ENCODE peak calls at places on chromosome 11, in six cellular contexts. D is colonic mucosa, J is MG63, V is GM23338, X is adipocyte, E is Peyer's patch. Y is an unnamed sample. For H3K36me3, the result is how much of the 10 kb centered on the place peaks cover.

GRCh38 chr11:73945396-73945795 is 5.4 kb upstream of the DNAJB13 start:
- DNase-seq in D (no peak), J (no peak), V (no peak), X (no peak), E (no peak), Y (no peak)

GRCh38 chr11:134522782-134523570 is 110.9 kb upstream of the B3GAT1 start:
- DNase-seq in D (no peak), J (no peak), V (no peak), X (no peak), E (peak), Y (no peak)

GRCh38 chr11:16881074-16881709 is 133.0 kb downstream of the PLEKHA7 start:
- DNase-seq in D (no peak), J (peak), V (peak), X (peak), E (no peak), Y (no peak)

GRCh38 chr11:134038897-134039470 is 29.9 kb upstream of the JAM3 start:
- DNase-seq in D (no peak), J (no peak), V (no peak), X (peak), E (no peak), Y (no peak)

GRCh38 chr11:129955282-129955681 is 47.4 kb downstream of the PRDM10 start:
- DNase-seq in D (no peak), J (no peak), V (no peak), X (no peak), E (no peak), Y (no peak)

GRCh38 chr11:8832571-8833260 is 78.3 kb upstream of the AKIP1 start:
- DNase-seq in D (no peak), J (peak), V (peak), X (peak), E (no peak), Y (no peak)

GRCh38 chr11:111499483-111499882 is 12.7 kb downstream of the BTG4 start:
- DNase-seq in D (no peak), J (no peak), V (no peak), X (no peak), E (no peak), Y (no peak)

GRCh38 chr11:69638941-69639681 is 1.8 kb upstream of the CCND1 start:
- DNase-seq in D (peak), J (peak), V (peak), X (peak), E (peak), Y (peak)

GRCh38 chr11:73792584-73792983 is 4.9 kb downstream of the MRPL48 start:
- DNase-seq in D (no peak), J (no peak), V (no peak), X (no peak), E (no peak), Y (no peak)

GRCh38 chr11:37450613-37451012 is 852.6 kb upstream of the RAG2 start:
- DNase-seq in D (no peak), J (no peak), V (no peak), X (no peak), E (no peak), Y (no peak)

GRCh38 chr11:17535488-17535887 is 8.7 kb downstream of the USH1C start:
- DNase-seq in D (no peak), J (no peak), V (no peak), X (no peak), E (no peak), Y (no peak)

GRCh38 chr11:124473476-124473875 is 28.0 kb upstream of the OR8B8 start:
- DNase-seq in D (no peak), J (no peak), V (no peak), X (no peak), E (no peak), Y (no peak)

GRCh38 chr11:130848361-130849214 is 67.7 kb downstream of the SNX19 start:
- DNase-seq in D (no peak), J (no peak), V (no peak), X (no peak), E (no peak), Y (no peak)

GRCh38 chr11:119100246-119100959 is 1.2 kb downstream of the DPAGT1 start:
- DNase-seq in D (no peak), J (peak), V (peak), X (peak), E (peak), Y (peak)

GRCh38 chr11:65303542-65303941 is 11.1 kb upstream of the CDC42EP2 start:
- DNase-seq in D (no peak), J (no peak), V (no peak), X (no peak), E (no peak), Y (no peak)

GRCh38 chr11:31995031-31995430 is 95.8 kb upstream of the RCN1 start:
- DNase-seq in D (no peak), J (no peak), V (no peak), X (no peak), E (no peak), Y (no peak)

GRCh38 chr11:106496677-106497076 is 419.2 kb downstream of the AASDHPPT start:
- DNase-seq in D (no peak), J (no peak), V (no peak), X (peak), E (no peak), Y (no peak)

GRCh38 chr11:94786264-94787126 is 18.3 kb downstream of the AMOTL1 start:
- DNase-seq in D (no peak), J (no peak), V (peak), X (peak), E (no peak), Y (peak)

GRCh38 chr11:40867991-40868685 is 591.3 kb downstream of the LRRC4C start:
- DNase-seq in D (no peak), J (no peak), V (no peak), X (no peak), E (no peak), Y (peak)
- H3K36me3 ChIP-seq in D (under half), J (under half), V (under half), X (under half), E (under half), Y (under half)

DNA sequence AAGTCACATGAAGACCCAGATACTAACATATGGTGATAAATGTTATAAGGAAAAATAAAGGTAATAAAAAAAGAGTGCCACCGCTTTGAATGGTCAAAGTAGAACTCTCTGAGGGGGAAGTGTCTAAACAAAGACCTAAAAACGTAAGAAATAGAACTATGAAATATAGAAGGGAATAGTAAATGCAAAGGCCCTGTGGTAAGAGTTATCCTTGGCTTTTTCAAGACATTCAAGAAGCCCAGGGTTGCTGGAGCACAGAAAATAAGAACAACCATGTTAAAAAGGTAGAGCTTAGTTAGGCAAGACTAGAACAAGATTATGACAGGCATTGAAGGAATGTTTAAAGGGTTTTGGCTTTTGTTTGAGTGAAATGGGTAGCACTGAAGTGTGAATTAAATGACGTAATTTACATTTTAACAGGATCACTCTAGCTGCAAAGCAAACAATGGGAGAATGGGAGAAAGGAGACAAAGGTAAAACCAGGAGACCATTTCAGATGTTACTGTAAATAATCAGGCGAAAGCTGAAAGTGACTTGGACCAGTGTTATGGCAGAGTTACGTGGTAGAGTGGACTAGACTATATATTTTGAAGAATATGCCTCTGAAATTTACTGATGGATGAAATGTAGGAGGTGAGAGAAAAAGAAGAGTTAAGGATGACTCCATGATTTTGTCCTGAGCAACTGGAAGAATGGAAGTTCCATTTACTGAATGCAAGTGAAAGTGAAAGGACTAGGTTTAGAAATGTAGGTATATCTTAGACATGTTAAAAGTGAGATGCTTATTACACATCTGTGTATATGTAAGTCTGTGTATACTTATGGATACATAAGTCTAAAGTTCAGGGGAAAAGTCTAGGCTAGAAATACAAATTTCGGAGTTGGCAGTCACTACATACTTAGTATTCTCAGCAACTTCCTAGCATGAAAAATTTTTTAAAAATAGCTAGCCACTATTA is 28.5 kb downstream of the BTBD10 start:
- DNase-seq in D (no peak), J (no peak), V (peak), X (no peak), E (no peak), Y (peak)
- H3K4me3 ChIP-seq in D (no peak), J (no peak), V (peak), X (no peak), E (no peak), Y (peak)

GRCh38 chr11:3687399-3687798 is 16.2 kb upstream of the CHRNA10 start:
- DNase-seq in D (no peak), J (no peak), V (no peak), X (no peak), E (no peak), Y (no peak)
- H3K36me3 ChIP-seq in D (under half), J (under half), V (half or more), X (half or more), E (under half), Y (half or more)

GRCh38 chr11:1756024-1756561 is 5.7 kb upstream of the IFITM10 start:
- DNase-seq in D (no peak), J (no peak), V (no peak), X (no peak), E (no peak), Y (no peak)

GRCh38 chr11:1758611-1759150 is 5.0 kb downstream of the CTSD start:
- DNase-seq in D (no peak), J (no peak), V (no peak), X (no peak), E (no peak), Y (no peak)

GRCh38 chr11:1757861-1758610 is 5.7 kb downstream of the CTSD start:
- DNase-seq in D (peak), J (no peak), V (no peak), X (no peak), E (no peak), Y (no peak)

GRCh38 chr11:1755344-1756023 is 5.1 kb upstream of the IFITM10 start:
- DNase-seq in D (no peak), J (no peak), V (no peak), X (no peak), E (no peak), Y (no peak)

DNA sequence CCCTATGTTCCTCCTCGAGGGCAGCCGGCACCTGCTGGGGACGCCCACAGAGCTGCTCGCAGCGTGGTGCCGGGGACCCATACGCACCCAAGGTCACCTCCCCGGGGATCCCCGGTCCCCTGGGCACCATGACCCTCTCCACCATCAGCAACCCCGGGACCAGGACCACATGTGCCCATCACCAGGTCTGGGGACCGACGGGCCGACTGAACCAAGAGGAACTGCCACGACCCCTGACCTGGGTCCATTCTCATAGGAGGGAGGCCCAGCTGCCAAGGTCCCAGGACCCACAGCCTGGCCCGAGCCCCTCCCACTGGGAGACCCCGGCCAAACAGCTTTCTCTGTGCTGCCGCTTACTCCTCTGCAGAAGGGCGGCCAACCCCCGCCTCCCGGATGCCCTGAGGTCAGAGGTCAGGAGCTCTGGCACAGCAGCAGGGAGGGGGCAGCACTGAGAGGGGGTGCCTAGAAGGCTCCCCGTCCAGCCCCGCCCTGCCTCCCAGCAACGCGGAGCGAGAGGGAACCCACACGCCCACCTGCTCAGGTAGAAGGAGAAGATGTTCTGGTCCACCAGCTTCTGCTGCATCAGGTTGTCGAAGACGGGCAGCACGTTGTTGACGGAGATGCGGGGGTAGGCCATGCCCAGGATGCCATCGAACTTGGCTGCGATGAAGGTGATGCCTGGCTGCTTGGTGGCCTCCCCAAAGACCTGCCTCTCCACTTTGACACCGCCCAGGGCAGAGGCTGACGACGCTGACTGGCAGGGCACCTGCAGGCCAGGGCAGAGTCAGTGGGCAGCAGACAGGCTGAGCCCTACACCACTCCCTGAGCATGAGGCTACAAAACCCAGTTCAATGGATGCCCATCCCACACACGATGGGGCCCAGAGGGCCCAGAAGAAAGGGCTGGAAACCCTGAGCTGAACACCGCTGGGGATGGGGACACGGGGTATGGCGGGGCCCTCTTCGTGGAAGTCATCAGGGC is 6.6 kb downstream of the CTSD start:
- DNase-seq in D (no peak), J (no peak), V (no peak), X (no peak), E (no peak), Y (no peak)
- H3K4me3 ChIP-seq in D (no peak), J (no peak), V (no peak), X (no peak), E (peak), Y (no peak)

DNA sequence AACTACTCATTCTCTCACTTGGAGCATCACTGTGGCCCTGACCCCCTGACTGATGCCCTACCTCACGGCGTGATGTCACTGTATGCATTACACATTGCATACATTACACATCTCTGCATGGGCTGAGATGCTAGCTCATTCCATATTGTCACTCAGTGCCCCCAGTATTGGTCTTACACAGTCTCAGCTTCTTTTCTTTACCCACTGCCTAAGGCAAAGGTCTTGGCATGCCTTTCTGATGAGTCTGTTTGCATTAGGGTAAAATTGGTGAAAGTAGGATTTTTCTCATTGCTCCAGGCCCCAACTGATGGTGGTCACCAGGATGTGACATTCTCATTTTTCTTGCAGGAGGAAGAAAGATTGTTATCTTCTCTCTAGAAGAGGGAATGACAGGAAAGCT is 389.5 kb upstream of the CADM1 start:
- DNase-seq in D (no peak), J (no peak), V (no peak), X (no peak), E (no peak), Y (no peak)
- H3K36me3 ChIP-seq in D (under half), J (under half), V (under half), X (under half), E (under half), Y (under half)

Y was measured in HAP-1.